ENCODE peak calls at places on chromosomes 1 and 21, in ten cellular contexts. U, R, T, L, Z, G, I, C, J and W are unnamed samples.
A peak's percentile ranks its signal among the peaks of the same experiment; 100 is the strongest.

GRCh38 chr21:42574234-42575027 is 60.8 kb downstream of the SLC37A1 start:
- DNase-seq in U (peak; percentile 33), I (peak; percentile 25), J (no peak), L (peak; percentile 35), T (peak; percentile 14), Z (no peak), R (peak; percentile 35), C (no peak), G (peak; percentile 38), W (no peak)

GRCh38 chr1:176691251-176692228 is 228.6 kb downstream of the PAPPA2 start:
- DNase-seq in U (peak; percentile 55), G (peak; percentile 53), J (peak; percentile 33), I (no peak), Z (peak; percentile 54), C (no peak), L (peak; percentile 9), T (no peak), R (peak; percentile 49), W (peak; percentile 32)

GRCh38 chr1:39063191-39063590 is 37.0 kb downstream of the NDUFS5 start:
- DNase-seq in Z (no peak), J (no peak), C (no peak), G (no peak), U (no peak), R (no peak), I (no peak), T (no peak), L (no peak), W (no peak)

GRCh38 chr1:29196863-29197589 is 15.3 kb upstream of the SRSF4 start:
- DNase-seq in C (no peak), T (no peak), L (peak; percentile 89), J (no peak), G (peak; percentile 64), Z (peak; percentile 55), R (peak; percentile 33), U (peak; percentile 83), I (no peak), W (peak; percentile 54)

GRCh38 chr1:167501513-167502191 is 16.7 kb downstream of the CD247 start:
- DNase-seq in J (no peak), I (no peak), C (no peak), U (no peak), G (no peak), T (no peak), R (no peak), L (no peak), Z (no peak), W (no peak)

GRCh38 chr1:47664356-47664755 is 226.5 kb downstream of the FOXD2 start:
- DNase-seq in C (no peak), R (no peak), U (no peak), T (no peak), G (no peak), L (no peak), I (peak; percentile 24), J (no peak), Z (no peak), W (no peak)

GRCh38 chr1:118988186-118989005 is at the start of gene TBX15:
- DNase-seq in Z (no peak), C (no peak), U (no peak), R (no peak), G (no peak), J (no peak), I (no peak), T (no peak), L (peak; percentile 77), W (no peak)

GRCh38 chr1:178564086-178564782 is 51.3 kb downstream of the TEX35 start:
- DNase-seq in U (no peak), C (no peak), G (peak; percentile 25), L (no peak), I (no peak), J (no peak), Z (no peak), R (peak; percentile 46), T (no peak), W (peak; percentile 57)

GRCh38 chr1:65812065-65812464 is 19.4 kb downstream of the PDE4B start:
- DNase-seq in I (no peak), G (peak; percentile 91), J (peak; percentile 96), Z (peak; percentile 73), R (peak; percentile 79), C (no peak), T (no peak), U (peak; percentile 97), L (peak; percentile 86), W (peak; percentile 74)

GRCh38 chr21:38804617-38805281 is 980 bp upstream of the ETS2 start:
- DNase-seq in I (peak; percentile 84), J (peak; percentile 10), G (no peak), U (peak; percentile 61), L (peak; percentile 79), Z (peak; percentile 97), T (peak; percentile 37), C (peak; percentile 85), R (no peak), W (no peak)

GRCh38 chr1:111082421-111083192 is 57.3 kb downstream of the DRAM2 start:
- DNase-seq in T (no peak), I (no peak), U (peak; percentile 10), C (no peak), L (no peak), J (no peak), R (peak; percentile 69), G (peak; percentile 89), Z (peak; percentile 38), W (peak; percentile 12)

GRCh38 chr1:95384570-95384969 is 150.6 kb downstream of the RWDD3 start:
- DNase-seq in L (no peak), T (no peak), Z (peak; percentile 5), C (no peak), R (peak; percentile 2), U (peak; percentile 3), I (no peak), J (no peak), G (no peak), W (no peak)

GRCh38 chr1:186985889-186986491 is 157.2 kb downstream of the PLA2G4A start:
- DNase-seq in I (no peak), C (no peak), T (no peak), J (peak; percentile 18), L (peak; percentile 53), Z (peak; percentile 65), G (peak; percentile 81), U (peak; percentile 78), R (peak; percentile 85), W (peak; percentile 53)

GRCh38 chr1:229034246-229034645 is 236.7 kb upstream of the RAB4A start:
- DNase-seq in J (no peak), I (no peak), L (no peak), Z (no peak), T (no peak), G (no peak), C (no peak), U (no peak), R (no peak), W (no peak)

GRCh38 chr1:2786329-2787162 is 14.9 kb downstream of the TTC34 start:
- DNase-seq in J (no peak), G (no peak), Z (no peak), T (peak; percentile 48), L (no peak), U (no peak), I (peak; percentile 57), C (peak; percentile 33), R (no peak), W (no peak)

GRCh38 chr21:46219591-46220239 is 8.9 kb downstream of the LSS start:
- DNase-seq in U (no peak), J (no peak), T (peak; percentile 63), Z (no peak), C (no peak), I (no peak), G (no peak), R (no peak), L (no peak), W (no peak)

DNA sequence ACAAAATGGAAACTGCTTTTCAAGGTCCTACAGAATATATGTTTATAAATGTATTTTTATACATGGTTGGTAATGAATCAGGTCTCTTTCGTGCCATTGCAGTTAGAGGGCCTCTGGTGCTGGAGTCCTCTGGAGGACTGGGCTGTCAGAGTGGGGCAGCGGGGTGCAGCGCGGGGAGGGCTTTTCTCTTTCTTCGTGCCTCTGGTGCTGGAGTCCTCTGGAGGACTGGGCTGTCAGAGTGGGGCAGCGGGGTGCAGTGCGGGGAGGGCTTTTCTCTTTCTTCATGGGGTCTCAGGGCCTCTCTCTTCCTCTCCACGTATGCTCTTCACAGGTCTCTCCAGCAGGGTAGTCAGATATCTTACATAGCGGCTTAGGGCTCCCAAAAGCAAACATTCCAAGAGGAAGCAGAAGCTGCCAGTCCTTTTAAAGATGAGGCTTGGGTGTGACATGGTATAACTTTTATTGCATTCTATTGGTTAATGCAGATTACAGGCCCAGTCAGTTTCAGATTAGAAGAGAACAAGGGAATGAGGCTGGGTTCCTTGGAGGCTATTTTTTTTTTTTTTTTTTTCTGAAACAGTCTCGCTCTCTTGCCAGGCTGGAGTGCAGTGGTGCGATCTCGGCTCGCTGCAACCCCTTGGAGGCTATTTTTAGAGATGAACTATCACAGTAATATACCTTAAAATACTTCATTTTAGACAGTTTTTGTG is 13.1 kb downstream of the SDCCAG8 start:
- DNase-seq in G (peak; percentile 65), T (no peak), R (peak; percentile 61), I (no peak), C (no peak), J (no peak), Z (no peak), L (peak; percentile 52), U (no peak), W (no peak)
- H3K4me3 ChIP-seq in G (peak overlapping the region; percentile 15), T (no peak overlapping the region), R (peak overlapping the region; percentile 21), I (no peak overlapping the region), C (no peak overlapping the region), J (no peak overlapping the region), Z (no peak overlapping the region), L (no peak overlapping the region), U (no peak overlapping the region), W (no peak overlapping the region)

GRCh38 chr1:98991127-98992003 is 13.3 kb downstream of the PLPPR5 start:
- DNase-seq in Z (peak; percentile 99), T (no peak), I (no peak), R (peak; percentile 86), C (no peak), U (peak; percentile 79), J (no peak), G (peak; percentile 92), L (peak; percentile 94), W (peak; percentile 92)
- TF ChIP-seq CTCF in Z (peak; percentile 22), T (no peak), I (no peak), R (peak; percentile 42), C (no peak), U (peak; percentile 22), J (peak; percentile 42), G (peak; percentile 46), L (peak; percentile 31), W (peak; percentile 38)

DNA sequence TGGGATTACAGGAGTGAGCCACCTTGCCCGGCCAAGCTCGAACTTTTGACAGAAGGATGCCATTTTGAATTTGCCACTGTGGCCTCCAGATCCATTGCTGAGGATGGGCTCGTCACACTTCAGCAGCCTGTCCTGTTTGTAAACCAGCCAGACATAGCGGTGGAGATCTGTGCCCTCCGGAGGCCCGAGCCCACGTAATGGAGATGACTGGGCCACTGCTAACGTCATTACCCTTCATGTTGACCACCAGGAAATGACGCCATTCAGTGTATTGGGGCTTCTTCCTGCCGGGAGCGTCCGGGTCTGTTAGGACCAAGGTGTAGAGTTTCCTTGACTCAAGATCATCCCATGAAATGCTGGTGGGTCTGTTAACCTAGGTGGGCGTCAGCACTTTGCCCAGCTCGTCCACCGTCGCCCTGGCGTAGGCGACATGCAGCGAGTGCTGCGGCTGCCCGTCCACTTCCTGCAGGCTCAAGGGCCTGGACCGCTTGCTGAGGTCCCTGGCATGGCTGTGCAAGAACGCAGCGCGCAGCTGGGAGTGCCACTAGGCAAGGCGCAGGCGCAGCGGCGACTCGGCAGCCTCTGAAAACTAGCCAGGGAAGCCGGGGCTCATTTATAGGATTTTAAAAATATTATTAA is 40.8 kb downstream of the PTPRC start:
- DNase-seq in L (no peak), J (no peak), R (no peak), G (no peak), T (no peak), I (no peak), Z (no peak), U (no peak), C (no peak), W (no peak)
- H3K4me3 ChIP-seq in L (no peak overlapping the region), J (no peak overlapping the region), R (no peak overlapping the region), G (no peak overlapping the region), T (no peak overlapping the region), I (no peak overlapping the region), Z (no peak overlapping the region), U (no peak overlapping the region), C (no peak overlapping the region), W (no peak overlapping the region)

GRCh38 chr1:53837924-53838653 is at the start of gene NDC1:
- DNase-seq in L (peak; percentile 94), Z (peak; percentile 94), C (peak; percentile 90), I (peak; percentile 88), U (peak; percentile 96), J (peak; percentile 94), R (peak; percentile 97), T (peak; percentile 91), G (peak; percentile 97), W (peak; percentile 91)
- TF ChIP-seq CTCF in L (peak; percentile 24), Z (peak; percentile 20), C (no peak), I (no peak), U (no peak), J (peak; percentile 2), R (no peak), T (peak; percentile 37), G (no peak), W (no peak)